ENCODE peak calls at places on chromosome 2, in six cellular contexts. L is transverse colon; P is CD4-positive, CD25-positive, alpha-beta regulatory T cell; F is right cardiac atrium; I is K562; K is suprapubic skin. J is an unnamed sample.
A peak's percentile ranks its signal among the peaks of the same experiment; 100 is the strongest.

GRCh38 chr2:62147610-62148301 is 48.2 kb upstream of the B3GNT2 start:
- DNase-seq in L (no peak), P (no peak), F (no peak), I (no peak), K (no peak), J (no peak)

GRCh38 chr2:181047829-181048228 is 67.4 kb downstream of the UBE2E3 start:
- DNase-seq in L (no peak), P (no peak), F (no peak), I (no peak), K (no peak), J (no peak)

GRCh38 chr2:204027105-204027504 is 90.5 kb downstream of the ICOS start:
- DNase-seq in L (no peak), P (peak; percentile 29), F (no peak), I (no peak), K (no peak), J (no peak)

GRCh38 chr2:86025976-86026743 is 79.5 kb downstream of the POLR1A start:
- DNase-seq in L (no peak), P (no peak), F (peak; percentile 56), I (no peak), K (no peak), J (peak; percentile 39)

GRCh38 chr2:38723173-38723572 is 28.0 kb downstream of the SRSF7 start:
- DNase-seq in L (no peak), P (no peak), F (no peak), I (no peak), K (no peak), J (no peak)

GRCh38 chr2:169775765-169776482 is 22.7 kb upstream of the SSB start:
- DNase-seq in L (no peak), P (no peak), F (no peak), I (no peak), K (no peak), J (no peak)

GRCh38 chr2:219658861-219659260 is 31.4 kb downstream of the SLC4A3 start:
- DNase-seq in L (no peak), P (no peak), F (no peak), I (no peak), K (peak; percentile 13), J (no peak)

GRCh38 chr2:231467613-231468525 is 3.6 kb upstream of the NCL start:
- DNase-seq in L (no peak), P (no peak), F (no peak), I (no peak), K (peak; percentile 77), J (no peak)

GRCh38 chr2:74222300-74222650 is 23.9 kb downstream of the MTHFD2 start:
- DNase-seq in L (no peak), P (no peak), F (no peak), I (no peak), K (no peak), J (no peak)

GRCh38 chr2:134460583-134460998 is 206.7 kb downstream of the MGAT5 start:
- DNase-seq in L (peak; percentile 31), P (no peak), F (peak; percentile 81), I (peak; percentile 40), K (peak; percentile 76), J (peak; percentile 76)

DNA sequence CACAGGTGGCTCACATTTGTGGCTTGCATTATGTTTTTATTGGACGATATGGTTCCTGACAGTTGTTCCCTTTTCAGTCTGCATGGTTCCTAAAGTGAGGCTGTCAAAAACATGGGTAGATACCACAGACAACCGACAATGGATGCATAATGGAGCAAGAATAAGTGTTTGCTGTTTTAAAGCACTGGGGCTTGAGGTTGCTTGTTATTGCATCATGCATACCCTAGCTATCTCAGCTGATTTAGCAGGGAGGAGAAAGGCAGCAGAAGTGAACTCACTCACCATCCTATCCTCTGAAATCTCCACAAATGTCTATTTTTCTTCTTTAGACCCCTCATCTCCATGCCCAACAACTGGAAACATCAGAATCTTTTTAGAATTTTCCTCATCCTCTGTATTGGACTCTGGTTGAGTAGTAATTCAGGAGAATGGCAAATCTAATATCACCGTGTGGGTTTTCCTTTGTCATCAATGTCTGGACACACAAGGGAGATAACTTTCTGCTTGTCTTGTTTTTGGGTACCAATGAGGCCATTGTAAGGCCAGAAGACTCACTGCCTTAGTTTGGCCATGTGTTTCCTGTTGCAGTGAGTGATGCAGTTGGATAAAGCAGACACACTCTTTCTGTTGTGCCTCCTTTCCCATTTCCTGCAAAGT is 46.7 kb downstream of the FBXO48 start:
- DNase-seq in L (no peak), P (no peak), F (no peak), I (no peak), K (no peak), J (no peak)
- H3K4me1 ChIP-seq in L (no peaks in the 10 kb centered on the region), P (peaks cover 27% of the 10 kb centered on the region), F (peaks cover 4% of the 10 kb centered on the region), I (peaks cover 3% of the 10 kb centered on the region), K (no peaks in the 10 kb centered on the region), J (no peaks in the 10 kb centered on the region)

GRCh38 chr2:161243873-161244272 is 64.4 kb upstream of the PSMD14 start:
- DNase-seq in L (no peak), P (no peak), F (no peak), I (no peak), K (no peak), J (no peak)

GRCh38 chr2:161245237-161245505 is 63.1 kb upstream of the PSMD14 start:
- DNase-seq in L (no peak), P (no peak), F (no peak), I (no peak), K (no peak), J (no peak)

GRCh38 chr2:161246301-161246700 is 61.9 kb upstream of the PSMD14 start:
- DNase-seq in L (no peak), P (no peak), F (no peak), I (no peak), K (no peak), J (no peak)

GRCh38 chr2:161243312-161243711 is 64.9 kb upstream of the PSMD14 start:
- DNase-seq in L (no peak), P (no peak), F (no peak), I (no peak), K (no peak), J (no peak)

DNA sequence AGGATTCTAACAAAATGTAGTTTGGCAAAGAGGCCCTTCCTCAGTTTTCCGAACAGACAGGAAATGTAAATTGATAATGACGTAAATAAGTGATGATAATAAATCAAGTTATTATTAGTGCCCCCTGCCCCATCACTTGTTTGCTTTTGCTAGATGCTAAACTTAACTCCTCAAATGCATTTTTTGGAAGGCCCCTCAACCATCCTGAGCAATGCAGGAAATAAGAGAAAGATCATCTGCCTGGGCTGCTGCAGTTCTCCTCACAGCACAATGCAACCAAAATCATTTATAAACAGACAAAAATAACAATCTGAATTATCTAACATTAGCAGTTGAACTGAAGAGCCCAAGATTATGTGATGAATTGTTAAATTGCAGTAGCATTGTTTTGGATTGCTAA is 62.6 kb upstream of the PSMD14 start:
- DNase-seq in L (no peak), P (no peak), F (no peak), I (no peak), K (no peak), J (no peak)
- H3K4me1 ChIP-seq in L (no peaks in the 10 kb centered on the region), P (peaks cover 29% of the 10 kb centered on the region), F (no peaks in the 10 kb centered on the region), I (peaks cover 3% of the 10 kb centered on the region), K (peaks cover 8% of the 10 kb centered on the region), J (no peaks in the 10 kb centered on the region)

DNA sequence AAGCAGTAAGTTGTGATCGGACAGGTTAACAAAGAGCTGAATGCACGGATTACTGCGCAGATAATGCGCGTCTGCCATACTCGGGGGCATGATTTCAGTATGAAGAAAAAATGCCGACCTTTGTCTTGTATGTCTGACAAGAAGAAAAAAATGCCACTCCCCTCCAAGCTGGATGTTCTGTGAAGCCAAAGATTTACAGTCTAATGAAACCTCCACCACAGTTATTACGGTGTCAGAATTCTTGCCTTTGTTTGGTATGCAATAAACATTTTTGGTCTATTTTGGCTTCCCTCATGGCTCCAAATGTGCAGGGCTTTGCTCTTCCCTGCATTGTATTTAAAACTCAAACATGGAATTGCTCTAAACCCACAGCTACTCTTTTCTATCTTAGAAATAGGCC is 72.2 kb upstream of the THUMPD2 start:
- DNase-seq in L (no peak), P (no peak), F (no peak), I (no peak), K (no peak), J (no peak)
- H3K4me1 ChIP-seq in L (peaks cover 7% of the 10 kb centered on the region), P (no peaks in the 10 kb centered on the region), F (no peaks in the 10 kb centered on the region), I (no peaks in the 10 kb centered on the region), K (peaks cover 8% of the 10 kb centered on the region), J (no peaks in the 10 kb centered on the region)

GRCh38 chr2:126664639-126665038 is 8.7 kb downstream of the GYPC start:
- DNase-seq in L (no peak), P (no peak), F (no peak), I (no peak), K (no peak), J (no peak)
- H3K4me1 ChIP-seq in L (peaks cover 14% of the 10 kb centered on the region), P (peaks cover 64% of the 10 kb centered on the region), F (peaks cover 20% of the 10 kb centered on the region), I (peaks cover 63% of the 10 kb centered on the region), K (peaks cover 34% of the 10 kb centered on the region), J (no peaks in the 10 kb centered on the region)

GRCh38 chr2:9258501-9258900 is 51.9 kb downstream of the ASAP2 start:
- DNase-seq in L (no peak), P (no peak), F (no peak), I (no peak), K (no peak), J (no peak)

GRCh38 chr2:9252002-9252357 is 45.4 kb downstream of the ASAP2 start:
- DNase-seq in L (no peak), P (no peak), F (no peak), I (no peak), K (peak; percentile 43), J (no peak)

GRCh38 chr2:9256570-9257043 is 50.0 kb downstream of the ASAP2 start:
- DNase-seq in L (no peak), P (no peak), F (no peak), I (no peak), K (no peak), J (no peak)

GRCh38 chr2:9256147-9256546 is 49.5 kb downstream of the ASAP2 start:
- DNase-seq in L (no peak), P (no peak), F (no peak), I (no peak), K (no peak), J (no peak)

GRCh38 chr2:9255416-9255815 is 48.8 kb downstream of the ASAP2 start:
- DNase-seq in L (no peak), P (no peak), F (no peak), I (no peak), K (no peak), J (no peak)
- H3K4me1 ChIP-seq in L (peaks cover 29% of the 10 kb centered on the region), P (no peaks in the 10 kb centered on the region), F (peaks cover 21% of the 10 kb centered on the region), I (peaks cover 6% of the 10 kb centered on the region), K (peaks cover 63% of the 10 kb centered on the region), J (no peaks in the 10 kb centered on the region)

J was measured in right lobe of liver.